ENCODE peak calls at places on chromosome 12, in six cellular contexts. X, A, M, L, F and N are unnamed samples.

GRCh38 chr12:6039894-6040601 is 84.4 kb downstream of the VWF start:
- DNase-seq in F (no peak), X (peak; percentile 65), L (peak; percentile 62), M (peak; percentile 84), A (peak; percentile 75), N (no peak)

GRCh38 chr12:52335598-52336262 is 14.5 kb upstream of the KRT83 start:
- DNase-seq in A (no peak), F (no peak), X (no peak), M (peak; percentile 40), L (no peak), N (no peak)

GRCh38 chr12:1324099-1324498 is 270.3 kb downstream of the FBXL14 start:
- DNase-seq in A (no peak), X (no peak), M (no peak), F (no peak), L (no peak), N (no peak)

GRCh38 chr12:26768611-26769603 is 64.1 kb downstream of the ITPR2 start:
- DNase-seq in L (no peak), A (no peak), X (no peak), F (no peak), M (no peak), N (no peak)

GRCh38 chr12:124240493-124240892 is 54.4 kb upstream of the RFLNA start:
- DNase-seq in X (no peak), L (no peak), A (peak; percentile 15), M (peak; percentile 54), F (no peak), N (no peak)

GRCh38 chr12:52097045-52097666 is 17.7 kb downstream of the SMIM41 start:
- DNase-seq in L (no peak), X (no peak), F (no peak), A (no peak), M (no peak), N (no peak)

GRCh38 chr12:108939594-108939993 is 59.7 kb downstream of the DAO start:
- DNase-seq in L (no peak), M (no peak), X (no peak), F (no peak), A (peak; percentile 11), N (no peak)

GRCh38 chr12:124713041-124713435 is 145.6 kb upstream of the NCOR2 start:
- DNase-seq in F (no peak), L (peak; percentile 75), M (no peak), A (no peak), X (no peak), N (peak; percentile 78)